ENCODE peak calls at places on chromosomes 4 and X, in seven cellular contexts. J, A, O, Q, Z, I and V are unnamed samples.

GRCh38 chr4:103008875-103009729 is 10.4 kb downstream of the SLC9B1 start:
- DNase-seq in J (no peak), O (no peak), I (no peak), Q (no peak), Z (peak), A (peak), V (no peak)

GRCh38 chrX:136691028-136691809 is 43.3 kb downstream of the CD40LG start:
- DNase-seq in Q (no peak), O (no peak), Z (no peak), J (no peak), I (no peak), A (no peak), V (no peak)

GRCh38 chrX:53685711-53686110 is 808 bp downstream of the HUWE1 start:
- DNase-seq in Q (no peak), A (peak), I (no peak), J (no peak), O (no peak), Z (no peak), V (no peak)

GRCh38 chr4:122855491-122855890 is 28.9 kb downstream of the FGF2 start:
- DNase-seq in Q (no peak), A (no peak), J (no peak), O (no peak), I (no peak), Z (no peak), V (no peak)

GRCh38 chr4:185318679-185319078 is 77.0 kb downstream of the LRP2BP start:
- DNase-seq in O (no peak), A (no peak), I (no peak), Q (no peak), J (no peak), Z (no peak), V (no peak)

GRCh38 chr4:141046255-141046654 is 87.0 kb downstream of the RNF150 start:
- DNase-seq in Z (peak), I (no peak), A (peak), J (no peak), Q (no peak), O (no peak), V (no peak)

GRCh38 chrX:12563121-12563520 is 228.1 kb upstream of the PRPS2 start:
- DNase-seq in Z (peak), O (no peak), J (no peak), Q (no peak), I (no peak), A (peak), V (no peak)

GRCh38 chrX:45068555-45068954 is 132.1 kb downstream of the DIPK2B start:
- DNase-seq in O (no peak), Q (no peak), I (no peak), Z (no peak), J (no peak), A (no peak), V (no peak)

GRCh38 chr4:94978904-94979303 is 221.1 kb downstream of the BMPR1B start:
- DNase-seq in I (no peak), O (no peak), A (peak), Q (no peak), Z (peak), J (no peak), V (no peak)

GRCh38 chr4:127781303-127782024 is 658 bp upstream of the HSPA4L start:
- DNase-seq in Q (no peak), A (peak), Z (no peak), I (peak), J (no peak), O (no peak), V (no peak)

GRCh38 chrX:12958059-12958458 is 16.9 kb upstream of the TMSB4X start:
- DNase-seq in J (no peak), Q (no peak), A (no peak), I (no peak), O (no peak), Z (no peak), V (no peak)

GRCh38 chrX:39905475-39905889 is 192.3 kb downstream of the BCOR start:
- DNase-seq in A (no peak), Z (peak), J (no peak), I (peak), O (no peak), Q (no peak), V (no peak)

GRCh38 chrX:2468406-2469195 is 32.2 kb downstream of the DHRSX start:
- DNase-seq in Q (no peak), A (no peak), O (no peak), I (no peak), J (no peak), Z (no peak), V (no peak)

GRCh38 chrX:63513825-63514574 is 162.9 kb upstream of the SPIN4 start:
- DNase-seq in Q (no peak), I (peak), Z (peak), A (peak), J (no peak), O (no peak), V (no peak)

GRCh38 chr4:153509724-153510123 is 43.6 kb downstream of the TMEM131L start:
- DNase-seq in O (no peak), J (no peak), I (no peak), Z (no peak), Q (no peak), A (no peak), V (no peak)

GRCh38 chrX:39445336-39445735 is 644.1 kb downstream of the MID1IP1 start:
- DNase-seq in A (no peak), O (no peak), Q (peak), Z (no peak), J (no peak), I (no peak), V (no peak)

GRCh38 chr4:153393397-153393796 is 48.9 kb downstream of the MND1 start:
- DNase-seq in A (peak), Q (no peak), O (no peak), I (peak), J (no peak), Z (peak), V (no peak)

GRCh38 chrX:140090800-140091275 is 125.5 kb upstream of the CXorf66 start:
- DNase-seq in A (no peak), Z (peak), Q (no peak), J (no peak), O (no peak), I (no peak), V (no peak)

GRCh38 chr4:20192754-20193521 is 58.8 kb upstream of the SLIT2 start:
- DNase-seq in A (peak), O (no peak), Q (no peak), I (no peak), Z (peak), J (no peak), V (no peak)

GRCh38 chrX:97016106-97016505 is 132.4 kb downstream of the RPA4 start:
- DNase-seq in Z (peak), Q (no peak), I (no peak), O (no peak), J (no peak), A (peak), V (no peak)

GRCh38 chr4:184400375-184400870 is 73.9 kb downstream of the IRF2 start:
- DNase-seq in A (peak), Z (peak), Q (no peak), I (no peak), O (no peak), J (no peak), V (no peak)

GRCh38 chrX:52923781-52924241 is 26.7 kb downstream of the FAM156B start:
- DNase-seq in Q (no peak), I (no peak), Z (peak), O (no peak), A (peak), J (peak), V (no peak)

GRCh38 chr4:25096553-25097443 is 63.5 kb downstream of the SEPSECS start:
- DNase-seq in J (no peak), I (no peak), Q (no peak), A (no peak), O (no peak), Z (no peak), V (no peak)

GRCh38 chr4:110503588-110504435 is 27.9 kb downstream of the ENPEP start:
- DNase-seq in Q (peak), I (no peak), O (no peak), J (no peak), A (peak), Z (peak), V (no peak)

GRCh38 chr4:65344278-65344825 is 325.9 kb downstream of the EPHA5 start:
- DNase-seq in Q (no peak), J (no peak), O (no peak), I (no peak), A (no peak), Z (peak), V (no peak)

GRCh38 chrX:13235930-13236329 is 83.9 kb downstream of the ATXN3L start:
- DNase-seq in A (no peak), J (no peak), O (no peak), I (no peak), Q (no peak), Z (no peak), V (no peak)

GRCh38 chr4:80875642-80876041 is 154.9 kb upstream of the BMP3 start:
- DNase-seq in I (no peak), O (no peak), J (no peak), Z (no peak), Q (no peak), A (no peak), V (no peak)

GRCh38 chr4:81814909-81815539 is 343.3 kb upstream of the RASGEF1B start:
- DNase-seq in Z (no peak), I (no peak), O (no peak), A (no peak), J (no peak), Q (no peak), V (no peak)

GRCh38 chrX:45229348-45229747 is 28.7 kb upstream of the DIPK2B start:
- DNase-seq in O (no peak), A (no peak), I (no peak), Q (no peak), J (no peak), Z (no peak), V (no peak)

GRCh38 chr4:15651682-15652081 is 3.5 kb downstream of the FBXL5 start:
- DNase-seq in Q (no peak), Z (no peak), O (no peak), A (peak), I (no peak), J (no peak), V (no peak)

GRCh38 chr4:150723727-150724411 is 141.9 kb downstream of the MAB21L2 start:
- DNase-seq in Z (no peak), J (no peak), O (no peak), A (no peak), Q (no peak), I (no peak), V (no peak)

GRCh38 chrX:31653395-31653794 is 581.6 kb upstream of the FTHL17 start:
- DNase-seq in Q (no peak), I (no peak), J (no peak), O (no peak), A (no peak), Z (no peak), V (no peak)

GRCh38 chr4:1472148-1472797 is 66.0 kb upstream of the NKX1-1 start:
- DNase-seq in O (peak), A (no peak), J (peak), Z (no peak), Q (no peak), I (peak), V (no peak)

GRCh38 chr4:104912518-104912917 is 234.2 kb upstream of the TET2 start:
- DNase-seq in O (no peak), I (no peak), J (no peak), Z (no peak), Q (no peak), A (no peak), V (no peak)

GRCh38 chr4:66182651-66183050 is 512.4 kb upstream of the EPHA5 start:
- DNase-seq in I (no peak), Z (no peak), O (no peak), A (no peak), Q (no peak), J (no peak), V (no peak)

GRCh38 chr4:119130365-119131065 is 5.1 kb upstream of the MYOZ2 start:
- DNase-seq in A (peak), I (no peak), Z (peak), O (no peak), J (no peak), Q (no peak), V (no peak)

GRCh38 chrX:132216806-132217202 is 2.4 kb downstream of the RAP2C start:
- DNase-seq in Z (peak), A (peak), O (no peak), J (no peak), Q (no peak), I (no peak), V (no peak)

GRCh38 chr4:80390178-80390577 is 54.6 kb downstream of the CFAP299 start:
- DNase-seq in A (no peak), Z (no peak), J (no peak), O (no peak), Q (no peak), I (no peak), V (no peak)

DNA sequence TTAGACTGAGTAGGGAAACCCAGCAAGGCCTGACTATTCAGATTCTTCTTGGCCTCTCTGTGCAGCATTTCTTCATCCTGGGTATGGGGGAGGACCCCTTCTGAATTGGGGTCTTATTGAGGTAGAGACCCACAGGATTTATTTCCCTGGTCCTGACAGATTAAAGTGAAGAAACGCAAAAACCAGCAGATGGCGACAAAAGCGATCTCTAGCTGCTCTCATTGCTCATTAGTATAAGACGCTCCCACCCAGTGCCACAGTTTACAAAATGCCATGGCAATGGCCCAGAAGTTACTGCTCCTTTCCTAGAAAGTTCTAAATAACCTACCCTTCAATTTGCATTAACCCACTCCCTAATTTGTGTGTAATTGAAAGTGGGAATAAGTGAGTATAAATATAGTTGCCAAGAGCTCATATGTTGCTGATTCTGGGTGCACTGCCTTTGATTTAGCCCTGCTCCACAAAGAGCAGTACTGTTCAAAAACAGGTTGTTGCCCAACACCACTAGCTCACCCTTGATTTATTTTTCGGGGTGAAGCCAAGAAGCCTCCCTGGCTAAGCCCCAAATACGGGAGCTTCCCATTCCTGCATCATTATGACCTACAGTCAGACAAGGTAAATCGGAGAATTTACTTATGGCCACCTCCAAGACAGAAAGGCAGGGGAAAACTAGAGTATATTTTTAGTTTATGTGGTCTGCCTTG is 3.7 kb upstream of the BEX4 start:
- DNase-seq in I (peak), Z (peak), O (peak), Q (peak), J (no peak), A (peak), V (no peak)
- TF ChIP-seq CTCF in I (no peak), Z (peak), O (no peak), Q (peak), J (no peak), A (peak), V (peak)

DNA sequence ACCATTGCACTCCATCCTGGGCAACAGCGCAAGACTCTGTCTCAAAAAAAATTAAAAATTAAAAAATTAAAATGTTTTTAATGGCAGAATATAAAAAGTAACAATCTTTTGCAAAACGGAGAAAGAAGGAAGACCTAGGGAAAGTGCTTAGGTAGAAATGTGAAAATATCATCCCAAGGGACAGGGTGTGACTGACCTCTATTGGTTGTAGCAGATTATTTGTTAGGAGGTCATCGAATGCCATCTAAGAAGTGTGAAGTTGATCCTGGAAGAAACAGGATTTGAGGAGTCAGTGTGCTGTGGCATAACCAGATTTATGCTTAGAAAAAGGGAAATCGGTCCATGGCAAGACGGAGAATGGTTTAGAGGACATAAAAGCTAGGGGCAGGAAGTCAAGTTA is 18.1 kb upstream of the C4orf36 start:
- DNase-seq in J (no peak), A (no peak), O (no peak), Q (no peak), Z (no peak), I (no peak), V (no peak)
- TF ChIP-seq CTCF in J (no peak), A (no peak), O (no peak), Q (peak), Z (no peak), I (no peak), V (no peak)

DNA sequence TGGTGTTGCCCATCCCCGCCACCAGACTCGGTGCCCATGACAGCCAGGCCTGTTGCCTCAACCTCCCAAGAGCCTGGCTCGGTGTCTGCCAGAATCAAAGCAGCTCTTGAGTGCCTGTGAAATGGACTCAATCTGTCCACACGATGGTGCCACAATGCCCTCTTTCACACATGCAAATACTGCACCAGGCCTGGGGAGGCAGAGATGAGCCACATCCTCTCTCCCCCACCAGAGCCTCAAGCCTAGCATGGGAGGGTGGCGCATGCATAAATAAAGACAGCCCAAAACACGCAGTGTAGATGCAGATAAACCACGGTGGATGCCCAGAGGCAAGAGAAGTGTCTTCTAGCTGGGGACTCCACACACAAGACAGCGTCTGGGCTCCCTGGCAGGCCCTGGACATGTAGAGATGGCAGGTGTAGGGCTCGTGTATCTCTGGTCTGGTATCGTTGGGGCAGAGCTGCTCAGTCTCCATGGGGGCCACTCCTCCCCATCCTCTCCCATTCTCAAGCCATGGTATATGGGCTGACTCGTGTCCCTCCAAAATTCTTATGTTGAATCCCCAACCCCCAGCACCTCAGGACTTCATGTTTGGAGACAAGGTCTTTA is 65.6 kb downstream of the JAKMIP1 start:
- DNase-seq in I (no peak), A (no peak), Q (peak), O (no peak), J (no peak), Z (no peak), V (no peak)
- TF ChIP-seq CTCF in I (no peak), A (no peak), Q (peak), O (no peak), J (no peak), Z (no peak), V (no peak)

DNA sequence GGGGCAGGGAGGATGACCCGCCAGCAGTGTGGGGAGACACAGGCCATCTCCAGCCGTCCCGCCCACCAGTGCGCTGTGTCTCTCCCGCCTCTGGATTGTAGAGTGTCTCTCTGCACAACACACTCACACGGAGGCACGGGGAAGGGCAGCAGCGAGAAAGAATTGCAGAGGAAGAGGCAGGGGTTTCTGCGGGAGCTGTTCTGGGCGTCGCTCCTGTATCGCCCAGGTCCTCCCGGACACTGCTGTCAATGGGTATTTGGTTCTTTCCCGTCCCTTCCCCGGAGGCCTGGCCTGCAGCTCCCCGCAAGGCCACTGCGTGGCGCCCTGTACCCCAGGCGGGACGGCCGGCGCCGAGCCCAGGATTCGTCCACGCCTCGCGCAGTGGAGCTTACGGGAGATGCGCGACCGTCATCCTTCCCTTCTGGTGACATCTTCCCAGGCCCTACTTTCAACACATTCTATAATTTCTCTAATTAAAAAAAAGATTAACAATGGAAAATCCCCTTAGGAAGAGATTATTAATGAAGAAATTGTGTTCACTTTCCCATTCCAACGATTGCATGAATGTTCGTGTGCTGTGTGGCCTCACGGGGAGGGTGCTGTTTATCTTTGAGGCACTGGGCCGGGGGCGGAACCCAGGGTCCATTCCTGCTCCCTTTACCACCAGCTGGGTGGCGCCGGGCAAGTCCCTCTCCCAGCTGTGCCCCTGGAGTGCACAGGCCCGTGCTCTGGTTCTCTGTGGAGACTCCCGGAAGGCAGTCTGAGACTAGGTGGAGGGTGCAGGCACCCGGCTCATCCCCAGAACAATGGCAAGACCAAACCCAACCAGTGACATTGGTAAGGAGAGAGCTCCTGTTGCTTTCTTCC is 95.7 kb downstream of the CPZ start:
- DNase-seq in Z (no peak), O (peak), A (peak), J (no peak), I (no peak), Q (peak), V (no peak)
- TF ChIP-seq CTCF in Z (peak), O (peak), A (peak), J (peak), I (no peak), Q (peak), V (no peak)